ENCODE peak calls at places on chromosome 6, in six cellular contexts. X is astrocyte of the spinal cord, I is fibroblast of lung, P is GM06990, R is foreskin fibroblast, J is HFF-Myc. Y is an unnamed sample.

GRCh38 chr6:16322666-16323312 is 84.4 kb downstream of the GMPR start:
- DNase-seq in X (peak), I (peak), P (peak), R (peak), J (no peak), Y (peak)

GRCh38 chr6:130018830-130019795 is 732 bp downstream of the L3MBTL3 start:
- DNase-seq in X (peak), I (peak), P (peak), R (no peak), J (no peak), Y (peak)

GRCh38 chr6:125732398-125732797 is 17.0 kb upstream of the HEY2 start:
- DNase-seq in X (no peak), I (no peak), P (no peak), R (no peak), J (no peak), Y (no peak)

GRCh38 chr6:27230758-27231111 is 16.8 kb upstream of the PRSS16 start:
- DNase-seq in X (no peak), I (no peak), P (no peak), R (no peak), J (no peak), Y (no peak)

GRCh38 chr6:128062882-128063603 is 162.2 kb upstream of the THEMIS start:
- DNase-seq in X (no peak), I (peak), P (no peak), R (no peak), J (no peak), Y (no peak)

GRCh38 chr6:26022737-26023136 is 60.1 kb downstream of the TRIM38 start:
- DNase-seq in X (no peak), I (no peak), P (no peak), R (no peak), J (no peak), Y (no peak)

GRCh38 chr6:109304284-109305015 is 77.8 kb downstream of the CD164 start:
- DNase-seq in X (no peak), I (peak), P (no peak), R (no peak), J (no peak), Y (no peak)

GRCh38 chr6:14452567-14453527 is 335.3 kb downstream of the CD83 start:
- DNase-seq in X (no peak), I (peak), P (no peak), R (no peak), J (no peak), Y (no peak)

GRCh38 chr6:133964052-133964451 is 11.0 kb downstream of the TBPL1 start:
- DNase-seq in X (peak), I (peak), P (no peak), R (no peak), J (no peak), Y (peak)

GRCh38 chr6:130143709-130144108 is 79.0 kb downstream of the SAMD3 start:
- DNase-seq in X (peak), I (peak), P (no peak), R (peak), J (peak), Y (peak)

GRCh38 chr6:11413728-11414127 is 123.8 kb upstream of the TMEM170B start:
- DNase-seq in X (peak), I (peak), P (no peak), R (no peak), J (no peak), Y (peak)

GRCh38 chr6:21856096-21856825 is 262.7 kb downstream of the SOX4 start:
- DNase-seq in X (peak), I (peak), P (no peak), R (peak), J (peak), Y (peak)

GRCh38 chr6:129607581-129608186 is 102.3 kb downstream of the ARHGAP18 start:
- DNase-seq in X (peak), I (peak), P (peak), R (no peak), J (no peak), Y (peak)

GRCh38 chr6:20939161-20939775 is 405.0 kb downstream of the CDKAL1 start:
- DNase-seq in X (no peak), I (no peak), P (no peak), R (no peak), J (no peak), Y (no peak)

GRCh38 chr6:135566311-135567068 is 69.0 kb upstream of the AHI1 start:
- DNase-seq in X (no peak), I (no peak), P (no peak), R (no peak), J (no peak), Y (no peak)

GRCh38 chr6:12595161-12595792 is 121.3 kb upstream of the PHACTR1 start:
- DNase-seq in X (no peak), I (peak), P (peak), R (peak), J (peak), Y (peak)

GRCh38 chr6:41132254-41132653 is 21.9 kb downstream of the TREML1 start:
- DNase-seq in X (no peak), I (no peak), P (no peak), R (no peak), J (no peak), Y (no peak)

GRCh38 chr6:54718541-54719023 is 128.0 kb upstream of the FAM83B start:
- DNase-seq in X (no peak), I (no peak), P (no peak), R (no peak), J (no peak), Y (no peak)

GRCh38 chr6:12324096-12324495 is 33.9 kb downstream of the EDN1 start:
- DNase-seq in X (peak), I (peak), P (no peak), R (peak), J (peak), Y (peak)

GRCh38 chr6:85537055-85537494 is 56.6 kb downstream of the SNX14 start:
- DNase-seq in X (peak), I (no peak), P (peak), R (peak), J (no peak), Y (peak)

GRCh38 chr6:5379647-5380242 is 118.4 kb downstream of the FARS2 start:
- DNase-seq in X (peak), I (no peak), P (peak), R (peak), J (peak), Y (peak)

GRCh38 chr6:161353208-161353613 is 79.3 kb upstream of the AGPAT4 start:
- DNase-seq in X (no peak), I (no peak), P (no peak), R (no peak), J (peak), Y (peak)

GRCh38 chr6:4903751-4904370 is 100.0 kb downstream of the RPP40 start:
- DNase-seq in X (no peak), I (no peak), P (no peak), R (no peak), J (no peak), Y (no peak)

GRCh38 chr6:89970072-89970471 is 75.8 kb downstream of the GJA10 start:
- DNase-seq in X (no peak), I (no peak), P (no peak), R (no peak), J (no peak), Y (no peak)

GRCh38 chr6:118750143-118750542 is 98.8 kb upstream of the CEP85L start:
- DNase-seq in X (peak), I (peak), P (no peak), R (no peak), J (no peak), Y (no peak)

GRCh38 chr6:121319112-121319553 is 15.1 kb downstream of the TBC1D32 start:
- DNase-seq in X (peak), I (peak), P (no peak), R (peak), J (no peak), Y (peak)

GRCh38 chr6:144148891-144149290 is 1.4 kb upstream of the STX11 start:
- DNase-seq in X (peak), I (no peak), P (no peak), R (peak), J (no peak), Y (no peak)
- H3K4me3 ChIP-seq in X (no peak), I (no peak), P (no peak), R (no peak), J (no peak), Y (no peak)

GRCh38 chr6:47005486-47005885 is 36.6 kb downstream of the ADGRF1 start:
- DNase-seq in X (no peak), I (no peak), P (no peak), R (no peak), J (no peak), Y (no peak)

GRCh38 chr6:47007657-47008396 is 34.3 kb downstream of the ADGRF1 start:
- DNase-seq in X (peak), I (peak), P (no peak), R (no peak), J (no peak), Y (no peak)

GRCh38 chr6:47008397-47008763 is 33.8 kb downstream of the ADGRF1 start:
- DNase-seq in X (no peak), I (peak), P (no peak), R (no peak), J (no peak), Y (no peak)

GRCh38 chr6:47014401-47014800 is 27.7 kb downstream of the ADGRF1 start:
- DNase-seq in X (no peak), I (no peak), P (no peak), R (no peak), J (no peak), Y (no peak)

GRCh38 chr6:47009583-47009982 is 32.5 kb downstream of the ADGRF1 start:
- DNase-seq in X (no peak), I (no peak), P (no peak), R (no peak), J (no peak), Y (no peak)
- TF ChIP-seq CTCF in X (no peak), I (no peak), P (no peak), R (no peak), J (no peak), Y (peak)

GRCh38 chr6:32186496-32186840 is 2.4 kb upstream of the AGER start:
- DNase-seq in X (no peak), I (no peak), P (no peak), R (no peak), J (no peak), Y (no peak)

GRCh38 chr6:32189082-32189741 is 790 bp downstream of the PBX2 start:
- DNase-seq in X (no peak), I (no peak), P (no peak), R (no peak), J (no peak), Y (no peak)

GRCh38 chr6:32189742-32190053 is 304 bp downstream of the PBX2 start:
- DNase-seq in X (no peak), I (no peak), P (no peak), R (no peak), J (no peak), Y (no peak)

GRCh38 chr6:32188381-32189081 is 1.5 kb downstream of the PBX2 start:
- DNase-seq in X (no peak), I (peak), P (no peak), R (peak), J (no peak), Y (peak)

GRCh38 chr6:32187009-32187709 is 2.8 kb downstream of the PBX2 start:
- DNase-seq in X (no peak), I (no peak), P (no peak), R (no peak), J (no peak), Y (no peak)
- H3K4me3 ChIP-seq in X (no peak), I (no peak), P (no peak), R (no peak), J (no peak), Y (no peak)

GRCh38 chr6:106608080-106608668 is 21.1 kb downstream of the RTN4IP1 start:
- DNase-seq in X (peak), I (peak), P (peak), R (no peak), J (peak), Y (peak)

GRCh38 chr6:106611030-106611429 is 18.3 kb downstream of the RTN4IP1 start:
- DNase-seq in X (no peak), I (no peak), P (no peak), R (no peak), J (no peak), Y (no peak)

GRCh38 chr6:106613590-106613989 is 15.7 kb downstream of the RTN4IP1 start:
- DNase-seq in X (no peak), I (no peak), P (no peak), R (no peak), J (no peak), Y (no peak)

GRCh38 chr6:106612956-106613516 is 16.3 kb downstream of the RTN4IP1 start:
- DNase-seq in X (no peak), I (no peak), P (no peak), R (no peak), J (no peak), Y (no peak)

DNA sequence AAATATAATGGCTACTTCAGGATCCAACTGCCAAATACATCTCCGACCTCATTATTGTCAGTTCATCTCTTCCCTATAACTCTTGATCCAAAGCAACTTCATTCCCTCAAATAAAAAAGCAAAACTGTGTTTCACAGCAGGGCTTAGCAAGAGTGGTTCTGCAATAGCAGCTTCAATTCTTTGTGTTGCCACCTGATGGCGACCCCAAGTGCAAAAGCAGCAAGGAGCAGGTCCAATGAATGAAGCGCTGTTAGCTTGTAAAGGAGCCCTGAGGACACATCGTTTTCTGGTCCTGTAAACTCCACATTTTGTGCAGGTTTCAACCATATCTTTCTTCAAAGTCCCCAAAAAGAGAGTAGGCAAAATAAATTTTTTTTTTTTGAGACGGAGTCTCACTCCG is 19.6 kb downstream of the RTN4IP1 start:
- DNase-seq in X (peak), I (no peak), P (no peak), R (no peak), J (no peak), Y (no peak)
- TF ChIP-seq CTCF in X (peak), I (peak), P (peak), R (peak), J (peak), Y (peak)

Y was measured in cardiac fibroblast.